ENCODE peak calls at places on chromosome 6, in ten cellular contexts. X is HTR-8/SVneo; P is stimulated activated naive CD8-positive, alpha-beta T cell treated with anti-CD3 and anti-CD28 coated beads, Interleukin-15, amount 100 ng/mL, for 72 hours; Q is cerebellar cortex; A is NCI-H1105 treated with DMSO at 0.1 percent for 48 hours; V is Caco-2; G is NCI-H2029; L is GM12892; K is AML-193; F is adrenal gland. I is an unnamed sample.

GRCh38 chr6:143842468-143842901 is 653 bp upstream of the LTV1 start:
- DNase-seq in G (peak), L (no peak), V (no peak), P (no peak), X (no peak), F (peak), K (no peak), Q (peak), A (no peak), I (no peak)

GRCh38 chr6:159249150-159249549 is 80.0 kb downstream of the FNDC1 start:
- DNase-seq in V (no peak), G (no peak), P (no peak), F (no peak), L (no peak), X (no peak), K (no peak), A (no peak), Q (no peak), I (no peak)

GRCh38 chr6:35152067-35152707 is 11.0 kb upstream of the TCP11 start:
- DNase-seq in L (no peak), A (no peak), X (no peak), K (peak), P (no peak), V (no peak), F (no peak), Q (no peak), G (no peak), I (no peak)

GRCh38 chr6:130218136-130218535 is 4.6 kb downstream of the SAMD3 start:
- DNase-seq in A (no peak), G (no peak), P (no peak), K (no peak), L (no peak), Q (no peak), F (no peak), V (no peak), X (no peak), I (no peak)

GRCh38 chr6:167691566-167692312 is 135.0 kb upstream of the AFDN start:
- DNase-seq in X (no peak), Q (no peak), G (no peak), A (no peak), V (no peak), L (no peak), P (no peak), K (no peak), F (no peak), I (no peak)

GRCh38 chr6:6781172-6781876 is 192.8 kb downstream of the LY86 start:
- DNase-seq in Q (no peak), K (no peak), X (peak), G (no peak), V (no peak), F (peak), A (no peak), L (no peak), P (no peak), I (no peak)

GRCh38 chr6:125957845-125958244 is 1.3 kb downstream of the HINT3 start:
- DNase-seq in F (peak), A (peak), Q (peak), L (no peak), P (no peak), G (no peak), V (peak), K (peak), X (peak), I (no peak)

GRCh38 chr6:157492249-157492648 is 111.3 kb downstream of the ZDHHC14 start:
- DNase-seq in P (no peak), K (no peak), Q (no peak), G (no peak), X (no peak), A (no peak), F (no peak), V (no peak), L (no peak), I (no peak)

GRCh38 chr6:14711056-14711703 is 534.7 kb upstream of the JARID2 start:
- DNase-seq in V (no peak), Q (no peak), A (no peak), L (peak), G (no peak), K (peak), X (peak), P (peak), F (peak), I (peak)

GRCh38 chr6:162229093-162229492 is 498.5 kb downstream of the PRKN start:
- DNase-seq in A (no peak), L (no peak), G (no peak), Q (no peak), V (no peak), P (no peak), F (no peak), K (no peak), X (no peak), I (no peak)

GRCh38 chr6:39958947-39959346 is 24.7 kb upstream of the MOCS1 start:
- DNase-seq in Q (no peak), A (no peak), P (no peak), L (no peak), X (no peak), F (no peak), K (no peak), G (no peak), V (no peak), I (no peak)

GRCh38 chr6:20716865-20717264 is 182.6 kb downstream of the CDKAL1 start:
- DNase-seq in F (no peak), Q (no peak), X (no peak), A (no peak), V (no peak), P (no peak), G (no peak), L (no peak), K (no peak), I (no peak)

GRCh38 chr6:161407581-161407980 is 133.7 kb upstream of the AGPAT4 start:
- DNase-seq in K (no peak), A (no peak), X (no peak), G (no peak), Q (no peak), V (peak), F (no peak), P (no peak), L (no peak), I (no peak)

GRCh38 chr6:108944707-108945685 is 96.8 kb downstream of the ARMC2 start:
- DNase-seq in Q (peak), P (no peak), A (no peak), X (no peak), L (no peak), G (no peak), V (no peak), K (no peak), F (peak), I (no peak)

GRCh38 chr6:29685718-29686326 is 4.9 kb upstream of the ZFP57 start:
- DNase-seq in F (peak), G (no peak), P (no peak), K (no peak), L (no peak), X (no peak), Q (no peak), V (peak), A (no peak), I (no peak)

GRCh38 chr6:28542440-28543293 is 17.0 kb downstream of the GPX5 start:
- DNase-seq in F (peak), V (peak), X (peak), K (no peak), A (peak), L (peak), P (peak), Q (peak), G (no peak), I (peak)

GRCh38 chr6:116763871-116764270 is 1.6 kb downstream of the FAM162B start:
- DNase-seq in G (no peak), F (no peak), P (no peak), K (no peak), X (no peak), V (no peak), L (no peak), A (no peak), Q (no peak), I (no peak)

GRCh38 chr6:138297761-138298298 is 79.5 kb upstream of the PBOV1 start:
- DNase-seq in K (no peak), V (no peak), L (no peak), P (peak), Q (no peak), X (no peak), A (no peak), F (no peak), G (no peak), I (no peak)

GRCh38 chr6:17336425-17336824 is 55.3 kb downstream of the RBM24 start:
- DNase-seq in A (no peak), P (no peak), V (no peak), X (no peak), Q (no peak), K (no peak), L (no peak), F (no peak), G (no peak), I (no peak)

GRCh38 chr6:142184332-142184731 is 37.3 kb downstream of the VTA1 start:
- DNase-seq in A (no peak), F (no peak), G (no peak), K (no peak), P (no peak), X (no peak), V (no peak), Q (no peak), L (no peak), I (no peak)

GRCh38 chr6:62797190-62797589 is 414.1 kb upstream of the FKBP1C start:
- DNase-seq in F (no peak), L (no peak), K (no peak), Q (no peak), P (no peak), V (no peak), A (no peak), G (no peak), X (no peak), I (no peak)

GRCh38 chr6:148307400-148307799 is 35.2 kb upstream of the SASH1 start:
- DNase-seq in G (no peak), F (no peak), L (no peak), X (no peak), Q (no peak), K (no peak), P (no peak), V (peak), A (no peak), I (no peak)

GRCh38 chr6:27168586-27169443 is 78.7 kb upstream of the PRSS16 start:
- DNase-seq in Q (peak), P (no peak), L (no peak), K (no peak), F (no peak), V (no peak), A (no peak), X (peak), G (no peak), I (no peak)

GRCh38 chr6:16313732-16314131 is 75.3 kb downstream of the GMPR start:
- DNase-seq in F (no peak), K (no peak), A (no peak), G (no peak), V (no peak), X (no peak), L (no peak), P (no peak), Q (no peak), I (no peak)

GRCh38 chr6:22716721-22717120 is 147.4 kb downstream of the HDGFL1 start:
- DNase-seq in A (no peak), Q (no peak), P (no peak), V (peak), L (no peak), G (no peak), K (no peak), X (no peak), F (no peak), I (no peak)

GRCh38 chr6:116631379-116631990 is 15.2 kb downstream of the RSPH4A start:
- DNase-seq in F (no peak), K (no peak), L (no peak), V (peak), Q (no peak), P (no peak), X (no peak), G (peak), A (no peak), I (no peak)

GRCh38 chr6:39088331-39088730 is 26.7 kb downstream of the SAYSD1 start:
- DNase-seq in Q (peak), A (no peak), X (peak), K (no peak), F (peak), L (no peak), G (no peak), V (peak), P (peak), I (no peak)

GRCh38 chr6:67345946-67346345 is 1289.1 kb upstream of the ADGRB3 start:
- DNase-seq in L (no peak), G (peak), X (no peak), V (no peak), K (peak), A (peak), Q (no peak), P (no peak), F (no peak), I (no peak)

GRCh38 chr6:169800116-169800667 is 48.8 kb downstream of the ERMARD start:
- DNase-seq in G (no peak), X (no peak), V (peak), K (no peak), A (no peak), F (no peak), L (no peak), Q (no peak), P (no peak), I (no peak)

GRCh38 chr6:31186052-31186734 is 15.7 kb upstream of the POU5F1 start:
- DNase-seq in P (no peak), G (no peak), L (no peak), F (no peak), Q (no peak), K (no peak), V (no peak), A (no peak), X (no peak), I (no peak)

GRCh38 chr6:121559611-121560269 is 124.3 kb downstream of the GJA1 start:
- DNase-seq in L (no peak), X (no peak), A (no peak), K (no peak), Q (no peak), F (no peak), V (no peak), P (no peak), G (no peak), I (no peak)

GRCh38 chr6:166904101-166904746 is 52.1 kb downstream of the RNASET2 start:
- DNase-seq in G (no peak), V (no peak), Q (peak), K (no peak), F (no peak), X (no peak), A (peak), P (no peak), L (no peak), I (no peak)